ENCODE peak calls at places on chromosome 17, in four cellular contexts. One of them, this sample, is unnamed. For H3K9me3, the result is how much of the 10 kb centered on the place peaks cover.

GRCh38 chr17:57606111-57606875 is 138.8 kb downstream of the CCDC182 start:
- DNase-seq in adrenal gland: no peak
- DNase-seq in mesenchymal stem cell: no peak
- DNase-seq in fibroblast of lung: no peak
- DNase-seq in this sample: no peak

GRCh38 chr17:75632863-75633483 is at the start of gene SMIM5:
- DNase-seq in adrenal gland: peak
- DNase-seq in mesenchymal stem cell: peak
- DNase-seq in fibroblast of lung: peak
- DNase-seq in this sample: peak

GRCh38 chr17:61400786-61401279 is 1.2 kb downstream of the TBX2 start:
- DNase-seq in adrenal gland: no peak
- DNase-seq in mesenchymal stem cell: peak
- DNase-seq in fibroblast of lung: peak
- DNase-seq in this sample: no peak

GRCh38 chr17:27462149-27462548 is 5.9 kb downstream of the KSR1 start:
- DNase-seq in adrenal gland: no peak
- DNase-seq in mesenchymal stem cell: no peak
- DNase-seq in fibroblast of lung: no peak
- DNase-seq in this sample: no peak

GRCh38 chr17:28033972-28034714 is 8.3 kb upstream of the NLK start:
- DNase-seq in adrenal gland: peak
- DNase-seq in mesenchymal stem cell: peak
- DNase-seq in fibroblast of lung: peak
- DNase-seq in this sample: no peak

GRCh38 chr17:3768341-3768740 is 32.6 kb downstream of the ITGAE start:
- DNase-seq in adrenal gland: no peak
- DNase-seq in mesenchymal stem cell: no peak
- DNase-seq in fibroblast of lung: no peak
- DNase-seq in this sample: no peak

GRCh38 chr17:79454826-79455225 is 156.0 kb downstream of the RBFOX3 start:
- DNase-seq in adrenal gland: no peak
- DNase-seq in mesenchymal stem cell: no peak
- DNase-seq in fibroblast of lung: no peak
- DNase-seq in this sample: no peak

GRCh38 chr17:75110307-75110937 is 653 bp downstream of the ARMC7 start:
- DNase-seq in adrenal gland: no peak
- DNase-seq in mesenchymal stem cell: no peak
- DNase-seq in fibroblast of lung: no peak
- DNase-seq in this sample: no peak

GRCh38 chr17:62819511-62820221 is 11.6 kb upstream of the MARCHF10 start:
- DNase-seq in adrenal gland: peak
- DNase-seq in mesenchymal stem cell: peak
- DNase-seq in fibroblast of lung: peak
- DNase-seq in this sample: peak

GRCh38 chr17:77210946-77211541 is 70.3 kb downstream of the SEC14L1 start:
- DNase-seq in adrenal gland: no peak
- DNase-seq in mesenchymal stem cell: no peak
- DNase-seq in fibroblast of lung: no peak
- DNase-seq in this sample: no peak
- H3K27ac ChIP-seq in adrenal gland: no peak
- H3K27ac ChIP-seq in mesenchymal stem cell: no peak
- H3K27ac ChIP-seq in fibroblast of lung: no peak
- H3K27ac ChIP-seq in this sample: no peak

DNA sequence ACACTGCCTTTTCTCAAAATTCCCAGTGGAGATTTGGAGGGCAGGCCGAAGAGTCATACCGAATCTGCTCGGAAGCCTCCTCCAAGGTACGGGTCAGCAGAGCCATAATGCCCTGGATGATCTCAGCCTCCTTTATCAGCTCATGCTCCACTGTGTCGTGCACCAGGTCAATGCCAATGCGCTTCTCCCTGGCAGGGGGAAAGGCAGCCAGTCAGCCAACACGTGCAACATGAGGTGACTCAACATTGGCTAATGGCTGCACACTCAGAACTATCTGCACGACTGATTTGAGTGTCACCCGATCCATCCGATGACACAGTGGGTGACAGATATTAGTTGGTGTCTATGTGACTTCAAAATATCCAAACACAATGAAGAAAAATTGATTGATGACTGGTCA is 15.8 kb downstream of the TEKT1 start:
- DNase-seq in adrenal gland: peak
- DNase-seq in mesenchymal stem cell: no peak
- DNase-seq in fibroblast of lung: no peak
- DNase-seq in this sample: no peak
- H3K9me3 ChIP-seq in adrenal gland: under half
- H3K9me3 ChIP-seq in mesenchymal stem cell: under half
- H3K9me3 ChIP-seq in fibroblast of lung: under half
- H3K9me3 ChIP-seq in this sample: under half

GRCh38 chr17:50523208-50523607 is 9.3 kb upstream of the EPN3 start:
- DNase-seq in adrenal gland: no peak
- DNase-seq in mesenchymal stem cell: no peak
- DNase-seq in fibroblast of lung: no peak
- DNase-seq in this sample: no peak
- H3K27ac ChIP-seq in adrenal gland: no peak
- H3K27ac ChIP-seq in mesenchymal stem cell: no peak
- H3K27ac ChIP-seq in fibroblast of lung: no peak
- H3K27ac ChIP-seq in this sample: no peak

GRCh38 chr17:22470411-22471175 is 778.3 kb downstream of the KCNJ18 start:
- DNase-seq in adrenal gland: no peak
- DNase-seq in mesenchymal stem cell: no peak
- DNase-seq in fibroblast of lung: no peak
- DNase-seq in this sample: no peak

GRCh38 chr17:22464041-22464440 is 771.7 kb downstream of the KCNJ18 start:
- DNase-seq in adrenal gland: no peak
- DNase-seq in mesenchymal stem cell: no peak
- DNase-seq in fibroblast of lung: no peak
- DNase-seq in this sample: no peak

GRCh38 chr17:22469101-22469880 is 777.0 kb downstream of the KCNJ18 start:
- DNase-seq in adrenal gland: no peak
- DNase-seq in mesenchymal stem cell: no peak
- DNase-seq in fibroblast of lung: no peak
- DNase-seq in this sample: no peak

GRCh38 chr17:22469941-22470340 is 777.6 kb downstream of the KCNJ18 start:
- DNase-seq in adrenal gland: no peak
- DNase-seq in mesenchymal stem cell: no peak
- DNase-seq in fibroblast of lung: no peak
- DNase-seq in this sample: no peak

DNA sequence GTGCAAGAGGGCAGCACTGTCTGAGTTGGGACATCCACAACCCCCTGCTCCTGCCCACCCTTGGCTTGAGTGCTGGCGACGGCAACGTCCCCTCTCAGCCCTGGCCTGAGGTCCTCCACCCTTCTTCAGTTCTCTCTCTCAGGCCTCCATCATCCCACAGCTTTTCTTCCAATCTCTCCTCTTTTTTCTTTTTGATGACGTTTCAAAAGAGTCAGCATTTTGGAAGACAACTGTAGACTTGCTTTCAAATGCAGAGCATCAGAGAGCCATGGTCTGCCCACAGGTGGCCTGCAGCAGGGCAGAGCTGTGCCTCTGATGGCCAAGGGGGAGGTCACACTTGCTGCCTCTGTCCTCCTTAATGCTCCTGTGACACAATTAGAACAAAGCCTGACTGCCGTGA is 775.4 kb downstream of the KCNJ18 start:
- DNase-seq in adrenal gland: no peak
- DNase-seq in mesenchymal stem cell: no peak
- DNase-seq in fibroblast of lung: no peak
- DNase-seq in this sample: no peak
- H3K9me3 ChIP-seq in adrenal gland: under half
- H3K9me3 ChIP-seq in mesenchymal stem cell: under half
- H3K9me3 ChIP-seq in fibroblast of lung: under half
- H3K9me3 ChIP-seq in this sample: under half

GRCh38 chr17:34997355-34997862 is 17.1 kb downstream of the LIG3 start:
- DNase-seq in adrenal gland: peak
- DNase-seq in mesenchymal stem cell: no peak
- DNase-seq in fibroblast of lung: peak
- DNase-seq in this sample: peak
- H3K27ac ChIP-seq in adrenal gland: peak
- H3K27ac ChIP-seq in mesenchymal stem cell: peak
- H3K27ac ChIP-seq in fibroblast of lung: peak
- H3K27ac ChIP-seq in this sample: peak

DNA sequence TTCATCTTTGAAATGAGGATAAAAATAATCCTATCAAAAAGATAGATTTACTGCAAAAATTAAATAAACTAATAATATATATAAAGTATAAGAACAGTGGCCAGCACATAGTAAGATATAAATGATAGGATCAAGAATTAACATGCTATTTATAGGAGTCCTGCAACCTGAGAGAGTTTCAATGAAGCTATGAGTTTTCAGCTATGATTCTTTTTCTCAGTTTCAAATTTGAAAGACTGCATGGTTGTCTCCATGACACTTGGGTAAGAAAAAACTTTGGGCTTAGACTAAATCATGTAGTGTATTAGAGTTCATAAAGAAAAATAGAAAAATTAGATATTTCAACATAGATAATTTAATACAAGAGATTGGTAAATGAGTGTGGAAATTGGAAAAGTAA is 817.8 kb upstream of the KIF2B start:
- DNase-seq in adrenal gland: no peak
- DNase-seq in mesenchymal stem cell: no peak
- DNase-seq in fibroblast of lung: no peak
- DNase-seq in this sample: no peak
- H3K9me3 ChIP-seq in adrenal gland: under half
- H3K9me3 ChIP-seq in mesenchymal stem cell: under half
- H3K9me3 ChIP-seq in fibroblast of lung: under half
- H3K9me3 ChIP-seq in this sample: under half

This sample was measured in hepatocyte.